ENCODE peak calls at places on chromosomes 13 and 19, in seven cellular contexts. P, J, S, C, M, R and Y are unnamed samples.

GRCh38 chr13:20461860-20462532 is 63.7 kb downstream of the CRYL1 start:
- DNase-seq in C (no peak), M (no peak), R (no peak), J (peak), P (no peak), S (peak), Y (no peak)

GRCh38 chr19:369256-369655 is 24.7 kb upstream of the MIER2 start:
- DNase-seq in C (no peak), J (no peak), R (no peak), P (no peak), M (no peak), S (no peak), Y (no peak)

GRCh38 chr13:99224019-99224418 is 23.4 kb downstream of the UBAC2 start:
- DNase-seq in R (no peak), S (no peak), C (no peak), P (no peak), M (no peak), J (no peak), Y (no peak)

GRCh38 chr19:16115309-16116039 is 3.8 kb downstream of the RAB8A start:
- DNase-seq in S (no peak), J (no peak), P (no peak), C (peak), R (no peak), M (no peak), Y (no peak)

GRCh38 chr13:72403396-72404010 is 323.9 kb downstream of the MZT1 start:
- DNase-seq in M (no peak), J (no peak), C (no peak), P (no peak), R (no peak), S (no peak), Y (no peak)

GRCh38 chr19:58554494-58555368 is at the start of gene CHMP2A:
- DNase-seq in J (peak), P (peak), R (peak), M (peak), C (peak), S (peak), Y (peak)

GRCh38 chr13:78341032-78341431 is 262.3 kb downstream of the POU4F1 start:
- DNase-seq in S (no peak), P (no peak), J (no peak), M (no peak), C (no peak), R (no peak), Y (no peak)

GRCh38 chr13:90553167-90553566 is 794.3 kb upstream of the MIR17HG start:
- DNase-seq in J (no peak), M (no peak), R (no peak), C (no peak), S (no peak), P (no peak), Y (no peak)

GRCh38 chr13:102311901-102312300 is 89.9 kb downstream of the FGF14 start:
- DNase-seq in R (no peak), P (no peak), M (no peak), C (no peak), J (no peak), S (no peak), Y (no peak)

GRCh38 chr19:50008532-50008931 is 16.6 kb downstream of the VRK3 start:
- DNase-seq in S (no peak), P (no peak), C (no peak), J (no peak), M (no peak), R (no peak), Y (no peak)

GRCh38 chr19:28519950-28520861 is 692.7 kb downstream of the UQCRFS1 start:
- DNase-seq in R (no peak), P (no peak), C (no peak), M (no peak), J (no peak), S (peak), Y (no peak)

GRCh38 chr13:110841846-110842245 is 73.0 kb downstream of the ANKRD10 start:
- DNase-seq in R (no peak), M (no peak), C (no peak), J (no peak), S (no peak), P (peak), Y (no peak)

GRCh38 chr19:28501979-28502378 is 711.0 kb downstream of the UQCRFS1 start:
- DNase-seq in C (no peak), R (no peak), P (no peak), J (no peak), S (no peak), M (no peak), Y (no peak)

GRCh38 chr19:10749435-10750384 is 31.8 kb downstream of the DNM2 start:
- DNase-seq in S (no peak), J (no peak), P (no peak), R (no peak), C (peak), M (peak), Y (no peak)

GRCh38 chr13:105798541-105798940 is 736.9 kb downstream of the EFNB2 start:
- DNase-seq in S (no peak), R (no peak), M (no peak), J (no peak), P (no peak), C (no peak), Y (no peak)

GRCh38 chr19:4598712-4599111 is 39.2 kb upstream of the SEMA6B start:
- DNase-seq in M (no peak), P (no peak), C (no peak), R (no peak), S (no peak), J (no peak), Y (no peak)
- H3K4me3 ChIP-seq in M (peak), P (no peak), C (no peak), R (no peak), S (no peak), J (no peak), Y (no peak)

GRCh38 chr13:53075356-53076041 is 46.9 kb downstream of the OLFM4 start:
- DNase-seq in M (no peak), R (no peak), P (no peak), S (no peak), C (no peak), J (no peak), Y (no peak)
- H3K27ac ChIP-seq in M (no peak), R (no peak), P (no peak), S (no peak), C (no peak), J (no peak), Y (no peak)

DNA sequence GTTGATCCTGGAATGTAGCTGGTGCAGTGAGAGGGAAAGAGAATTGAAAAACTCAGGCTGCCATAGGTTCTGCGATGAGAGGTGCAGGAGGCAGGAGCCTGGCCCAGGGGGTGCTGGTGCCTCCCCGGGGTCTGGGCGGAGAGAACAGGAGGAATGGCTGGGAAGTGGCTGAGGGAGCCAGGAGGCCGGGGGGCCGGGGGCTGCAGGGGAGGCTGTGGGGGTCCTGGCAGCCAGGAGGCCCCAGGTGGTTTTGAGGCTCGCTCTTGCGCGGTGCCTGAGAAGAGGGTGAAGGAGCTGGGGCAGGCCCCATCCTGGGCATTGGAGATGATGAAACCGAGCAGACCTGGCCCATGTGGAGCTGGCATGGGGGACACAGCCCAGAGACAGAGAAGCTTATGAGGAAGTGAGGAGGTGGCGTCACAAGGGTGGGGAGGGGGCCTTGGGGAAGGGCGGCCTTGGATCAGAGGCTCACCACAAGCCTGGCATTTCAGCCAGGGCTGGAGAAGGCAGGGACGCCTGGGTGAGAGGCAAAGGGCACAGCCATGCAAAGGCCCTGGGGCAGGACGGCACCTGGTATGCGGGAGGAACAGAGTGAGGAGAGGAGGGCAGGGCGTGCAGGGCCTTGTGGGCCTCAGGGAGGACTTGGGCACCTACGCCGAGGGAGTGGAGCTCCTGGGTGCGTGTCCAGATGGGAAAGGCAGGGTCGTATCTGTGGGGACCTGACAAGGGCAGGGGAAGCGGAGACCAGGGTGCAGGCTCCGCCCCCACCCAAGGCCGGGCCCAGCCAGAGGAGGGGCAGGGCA is 1.3 kb upstream of the TEKTIP1 start:
- DNase-seq in S (no peak), J (no peak), M (no peak), C (no peak), P (no peak), R (no peak), Y (no peak)
- TF ChIP-seq POLR2A in S (no peak), J (no peak), M (peak), C (no peak), P (no peak), R (no peak), Y (no peak)

GRCh38 chr13:85567909-85568308 is 231.3 kb downstream of the SLITRK6 start:
- DNase-seq in J (no peak), C (no peak), S (no peak), M (no peak), P (no peak), R (no peak), Y (no peak)
- H3K4me3 ChIP-seq in J (no peak), C (no peak), S (no peak), M (no peak), P (no peak), R (no peak), Y (no peak)

GRCh38 chr19:17848598-17849292 is 963 bp upstream of the JAK3 start:
- DNase-seq in J (no peak), R (no peak), C (no peak), S (no peak), M (no peak), P (no peak), Y (no peak)
- H3K27ac ChIP-seq in J (no peak), R (no peak), C (peak), S (no peak), M (peak), P (no peak), Y (no peak)